ENCODE peak calls at places on chromosomes 4 and X, in ten cellular contexts. H is prostate gland; Y is left lung; T is right lobe of liver; A is psoas muscle; C is kidney; G is HAP-1; W is CD4-positive, alpha-beta memory T cell; B is PC-3; N is heart left ventricle. Z is an unnamed sample. For H3K4me1, the result is how much of the 10 kb centered on the place peaks cover.

GRCh38 chr4:35939746-35940145 is 304.6 kb downstream of the ARAP2 start:
- DNase-seq in H (no peak), Y (no peak), T (no peak), A (no peak), C (no peak), G (peak), W (no peak), B (peak), N (no peak), Z (no peak)

GRCh38 chrX:72340572-72340971 is 34.9 kb upstream of the CITED1 start:
- DNase-seq in H (peak), Y (no peak), T (no peak), A (no peak), C (no peak), G (no peak), W (no peak), B (no peak), N (no peak), Z (no peak)

GRCh38 chrX:128518508-128518907 is 466.3 kb upstream of the ACTRT1 start:
- DNase-seq in H (no peak), Y (no peak), T (no peak), A (no peak), C (no peak), G (no peak), W (no peak), B (peak), N (no peak), Z (no peak)

GRCh38 chr4:145098675-145099037 is 545 bp downstream of the ABCE1 start:
- DNase-seq in H (peak), Y (no peak), T (no peak), A (no peak), C (no peak), G (peak), W (no peak), B (peak), N (peak), Z (no peak)

GRCh38 chr4:76090241-76090691 is 15.8 kb downstream of the ART3 start:
- DNase-seq in H (peak), Y (peak), T (no peak), A (no peak), C (no peak), G (no peak), W (peak), B (no peak), N (peak), Z (no peak)

GRCh38 chrX:40153335-40154221 is 55.8 kb upstream of the BCOR start:
- DNase-seq in H (no peak), Y (no peak), T (no peak), A (peak), C (peak), G (no peak), W (no peak), B (peak), N (no peak), Z (peak)

GRCh38 chr4:1628892-1629703 is 55.0 kb downstream of the FAM53A start:
- DNase-seq in H (peak), Y (peak), T (peak), A (peak), C (peak), G (peak), W (peak), B (peak), N (peak), Z (peak)

GRCh38 chr4:170884965-170885583 is 795.3 kb upstream of the AADAT start:
- DNase-seq in H (no peak), Y (no peak), T (no peak), A (no peak), C (no peak), G (peak), W (no peak), B (no peak), N (no peak), Z (no peak)

GRCh38 chr4:80302616-80303223 is 32.8 kb upstream of the CFAP299 start:
- DNase-seq in H (no peak), Y (no peak), T (no peak), A (no peak), C (no peak), G (no peak), W (no peak), B (no peak), N (no peak), Z (no peak)

GRCh38 chr4:107913283-107913899 is 18.0 kb upstream of the CYP2U1 start:
- DNase-seq in H (peak), Y (no peak), T (no peak), A (no peak), C (no peak), G (peak), W (peak), B (peak), N (no peak), Z (no peak)

GRCh38 chrX:39907964-39908616 is 189.7 kb downstream of the BCOR start:
- DNase-seq in H (peak), Y (peak), T (peak), A (peak), C (peak), G (no peak), W (no peak), B (peak), N (peak), Z (peak)

GRCh38 chrX:71913156-71913950 is 2.7 kb downstream of the NHSL2 start:
- DNase-seq in H (no peak), Y (no peak), T (no peak), A (no peak), C (no peak), G (no peak), W (no peak), B (no peak), N (no peak), Z (no peak)

GRCh38 chrX:40096395-40097091 is 1.2 kb downstream of the BCOR start:
- DNase-seq in H (peak), Y (peak), T (peak), A (peak), C (peak), G (peak), W (peak), B (peak), N (peak), Z (peak)

GRCh38 chrX:42680651-42681050 is 97.3 kb downstream of the PPP1R2C start:
- DNase-seq in H (no peak), Y (no peak), T (no peak), A (no peak), C (no peak), G (peak), W (no peak), B (no peak), N (no peak), Z (no peak)

GRCh38 chr4:68865178-68865638 is 49.4 kb downstream of the UGT2B10 start:
- DNase-seq in H (peak), Y (no peak), T (no peak), A (no peak), C (no peak), G (no peak), W (no peak), B (peak), N (no peak), Z (no peak)

GRCh38 chr4:121567748-121568147 is 129.0 kb downstream of the ANXA5 start:
- DNase-seq in H (no peak), Y (no peak), T (no peak), A (no peak), C (no peak), G (no peak), W (no peak), B (no peak), N (no peak), Z (no peak)

GRCh38 chr4:15250021-15250441 is 177.8 kb upstream of the C1QTNF7 start:
- DNase-seq in H (no peak), Y (no peak), T (no peak), A (no peak), C (no peak), G (no peak), W (no peak), B (no peak), N (peak), Z (no peak)

GRCh38 chrX:114581528-114582263 is 2.2 kb upstream of the HTR2C start:
- DNase-seq in H (no peak), Y (no peak), T (no peak), A (no peak), C (no peak), G (no peak), W (no peak), B (no peak), N (no peak), Z (peak)

GRCh38 chr4:3135155-3136011 is 60.9 kb downstream of the HTT start:
- DNase-seq in H (no peak), Y (no peak), T (no peak), A (no peak), C (no peak), G (no peak), W (no peak), B (no peak), N (no peak), Z (no peak)

GRCh38 chrX:150897371-150898319 is 823 bp downstream of the CD99L2 start:
- DNase-seq in H (peak), Y (no peak), T (peak), A (peak), C (no peak), G (peak), W (peak), B (peak), N (no peak), Z (peak)

GRCh38 chr4:146477054-146477453 is 44.7 kb downstream of the SLC10A7 start:
- DNase-seq in H (no peak), Y (no peak), T (no peak), A (no peak), C (no peak), G (peak), W (no peak), B (no peak), N (no peak), Z (no peak)

GRCh38 chr4:6231663-6232165 is 31.4 kb upstream of the JAKMIP1 start:
- DNase-seq in H (no peak), Y (no peak), T (no peak), A (no peak), C (no peak), G (no peak), W (no peak), B (no peak), N (no peak), Z (no peak)

GRCh38 chrX:15336023-15336413 is 695 bp upstream of the PIGA start:
- DNase-seq in H (peak), Y (peak), T (no peak), A (no peak), C (no peak), G (no peak), W (peak), B (peak), N (no peak), Z (no peak)

GRCh38 chr4:173450281-173450680 is 51.4 kb upstream of the SCRG1 start:
- DNase-seq in H (no peak), Y (no peak), T (no peak), A (no peak), C (no peak), G (no peak), W (no peak), B (no peak), N (no peak), Z (no peak)

GRCh38 chrX:69605521-69605920 is 10.4 kb upstream of the EDA start:
- DNase-seq in H (no peak), Y (no peak), T (no peak), A (no peak), C (no peak), G (no peak), W (no peak), B (no peak), N (no peak), Z (no peak)

DNA sequence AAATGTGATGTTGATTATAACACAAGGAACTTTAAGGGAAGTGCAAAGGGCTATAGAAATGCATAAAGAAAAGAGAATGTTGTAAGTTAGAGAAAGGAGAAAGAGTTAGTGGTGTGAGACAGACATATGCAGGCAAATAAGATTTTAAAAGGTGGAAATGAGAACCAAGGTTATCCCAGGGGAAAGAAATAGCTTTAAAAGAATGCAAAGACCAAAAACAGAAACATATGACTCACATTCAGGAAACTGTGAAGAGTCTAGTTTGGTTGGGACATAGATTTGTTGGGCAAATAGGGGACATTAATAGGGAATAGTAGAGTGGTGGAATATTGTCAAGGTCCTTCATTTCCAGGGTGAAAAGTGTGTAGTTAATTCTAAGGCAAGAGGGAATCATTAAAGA is 52.4 kb downstream of the MAPK10 start:
- DNase-seq in H (no peak), Y (no peak), T (no peak), A (no peak), C (no peak), G (no peak), W (no peak), B (no peak), N (no peak), Z (no peak)
- H3K4me3 ChIP-seq in H (no peak), Y (no peak), T (no peak), A (no peak), C (no peak), G (no peak), W (no peak), B (no peak), N (no peak), Z (no peak)

GRCh38 chr4:138115053-138115452 is 127.1 kb downstream of the SLC7A11 start:
- DNase-seq in H (no peak), Y (no peak), T (no peak), A (no peak), C (no peak), G (no peak), W (no peak), B (no peak), N (no peak), Z (no peak)
- H3K4me1 ChIP-seq in H (under half), Y (under half), T (under half), A (under half), C (under half), G (under half), W (under half), B (under half), N (under half), Z (under half)

GRCh38 chr4:112514079-112514448 is 1.9 kb downstream of the NEUROG2 start:
- DNase-seq in H (no peak), Y (no peak), T (no peak), A (no peak), C (no peak), G (peak), W (no peak), B (no peak), N (no peak), Z (no peak)

GRCh38 chr4:112509243-112510190 is 6.5 kb downstream of the NEUROG2 start:
- DNase-seq in H (no peak), Y (no peak), T (no peak), A (no peak), C (no peak), G (no peak), W (no peak), B (peak), N (no peak), Z (no peak)

GRCh38 chr4:112510191-112510467 is 5.9 kb downstream of the NEUROG2 start:
- DNase-seq in H (no peak), Y (no peak), T (no peak), A (no peak), C (no peak), G (no peak), W (no peak), B (no peak), N (no peak), Z (no peak)

GRCh38 chr4:112511294-112512118 is 4.5 kb downstream of the NEUROG2 start:
- DNase-seq in H (no peak), Y (no peak), T (no peak), A (no peak), C (no peak), G (no peak), W (no peak), B (no peak), N (no peak), Z (no peak)

GRCh38 chr4:112510468-112511293 is 5.3 kb downstream of the NEUROG2 start:
- DNase-seq in H (no peak), Y (no peak), T (no peak), A (no peak), C (no peak), G (no peak), W (no peak), B (no peak), N (no peak), Z (no peak)
- H3K4me3 ChIP-seq in H (peak), Y (no peak), T (no peak), A (peak), C (no peak), G (no peak), W (no peak), B (no peak), N (peak), Z (no peak)

GRCh38 chrX:101078716-101079115 is at the start of gene TMEM35A:
- DNase-seq in H (no peak), Y (no peak), T (no peak), A (no peak), C (no peak), G (peak), W (no peak), B (no peak), N (no peak), Z (no peak)
- H3K4me1 ChIP-seq in H (under half), Y (under half), T (under half), A (under half), C (under half), G (under half), W (under half), B (under half), N (under half), Z (under half)

GRCh38 chrX:103101280-103102042 is 8.5 kb upstream of the NXF3 start:
- DNase-seq in H (no peak), Y (no peak), T (no peak), A (no peak), C (no peak), G (no peak), W (no peak), B (no peak), N (no peak), Z (no peak)
- H3K4me3 ChIP-seq in H (no peak), Y (no peak), T (no peak), A (no peak), C (no peak), G (no peak), W (no peak), B (no peak), N (no peak), Z (no peak)

GRCh38 chr4:37430718-37431416 is 186.3 kb downstream of the NWD2 start:
- DNase-seq in H (no peak), Y (no peak), T (no peak), A (no peak), C (no peak), G (no peak), W (no peak), B (no peak), N (no peak), Z (no peak)
- H3K4me1 ChIP-seq in H (under half), Y (under half), T (under half), A (under half), C (under half), G (under half), W (under half), B (under half), N (under half), Z (under half)

GRCh38 chr4:128782076-128782715 is 27.3 kb upstream of the JADE1 start:
- DNase-seq in H (no peak), Y (no peak), T (peak), A (peak), C (no peak), G (no peak), W (peak), B (peak), N (no peak), Z (no peak)

GRCh38 chr4:128787509-128788311 is 21.8 kb upstream of the JADE1 start:
- DNase-seq in H (no peak), Y (no peak), T (no peak), A (no peak), C (no peak), G (no peak), W (no peak), B (peak), N (no peak), Z (no peak)

GRCh38 chr4:128780688-128781087 is 28.8 kb upstream of the JADE1 start:
- DNase-seq in H (no peak), Y (no peak), T (no peak), A (no peak), C (no peak), G (no peak), W (no peak), B (no peak), N (no peak), Z (no peak)

GRCh38 chr4:128782875-128783614 is 26.5 kb upstream of the JADE1 start:
- DNase-seq in H (no peak), Y (no peak), T (no peak), A (peak), C (no peak), G (no peak), W (no peak), B (peak), N (no peak), Z (peak)
- H3K4me3 ChIP-seq in H (no peak), Y (no peak), T (no peak), A (no peak), C (no peak), G (no peak), W (no peak), B (no peak), N (no peak), Z (no peak)

DNA sequence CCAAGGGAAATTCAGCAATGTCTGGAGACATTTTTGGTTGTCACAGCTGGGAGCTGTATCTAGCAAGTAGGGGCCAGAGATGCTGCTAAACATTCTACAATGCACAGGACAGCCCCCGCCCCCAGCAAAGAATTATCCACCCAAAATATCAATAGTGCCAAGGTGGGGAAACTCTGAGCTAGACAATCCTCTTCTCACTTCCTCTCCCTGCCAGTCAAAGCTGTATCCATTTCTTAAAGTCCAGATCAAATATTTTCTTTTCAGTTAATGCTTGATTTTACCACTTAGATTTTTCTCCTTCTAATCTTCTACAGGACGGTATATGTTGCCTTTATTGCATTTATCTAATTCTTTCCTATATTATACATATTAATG is 129.0 kb upstream of the TRIM2 start:
- DNase-seq in H (no peak), Y (no peak), T (no peak), A (no peak), C (no peak), G (no peak), W (no peak), B (no peak), N (no peak), Z (no peak)
- H3K4me1 ChIP-seq in H (under half), Y (under half), T (under half), A (under half), C (under half), G (under half), W (under half), B (under half), N (under half), Z (under half)

GRCh38 chr4:7301846-7302630 is 109.7 kb downstream of the SORCS2 start:
- DNase-seq in H (no peak), Y (no peak), T (no peak), A (no peak), C (peak), G (no peak), W (no peak), B (no peak), N (no peak), Z (peak)

GRCh38 chr4:7300711-7301095 is 108.4 kb downstream of the SORCS2 start:
- DNase-seq in H (no peak), Y (no peak), T (no peak), A (no peak), C (peak), G (no peak), W (no peak), B (no peak), N (no peak), Z (no peak)

GRCh38 chr4:7302781-7303180 is 110.4 kb downstream of the SORCS2 start:
- DNase-seq in H (no peak), Y (no peak), T (no peak), A (no peak), C (peak), G (no peak), W (no peak), B (no peak), N (no peak), Z (no peak)

GRCh38 chr4:7299908-7300710 is 107.8 kb downstream of the SORCS2 start:
- DNase-seq in H (no peak), Y (no peak), T (no peak), A (no peak), C (peak), G (no peak), W (no peak), B (no peak), N (no peak), Z (peak)

DNA sequence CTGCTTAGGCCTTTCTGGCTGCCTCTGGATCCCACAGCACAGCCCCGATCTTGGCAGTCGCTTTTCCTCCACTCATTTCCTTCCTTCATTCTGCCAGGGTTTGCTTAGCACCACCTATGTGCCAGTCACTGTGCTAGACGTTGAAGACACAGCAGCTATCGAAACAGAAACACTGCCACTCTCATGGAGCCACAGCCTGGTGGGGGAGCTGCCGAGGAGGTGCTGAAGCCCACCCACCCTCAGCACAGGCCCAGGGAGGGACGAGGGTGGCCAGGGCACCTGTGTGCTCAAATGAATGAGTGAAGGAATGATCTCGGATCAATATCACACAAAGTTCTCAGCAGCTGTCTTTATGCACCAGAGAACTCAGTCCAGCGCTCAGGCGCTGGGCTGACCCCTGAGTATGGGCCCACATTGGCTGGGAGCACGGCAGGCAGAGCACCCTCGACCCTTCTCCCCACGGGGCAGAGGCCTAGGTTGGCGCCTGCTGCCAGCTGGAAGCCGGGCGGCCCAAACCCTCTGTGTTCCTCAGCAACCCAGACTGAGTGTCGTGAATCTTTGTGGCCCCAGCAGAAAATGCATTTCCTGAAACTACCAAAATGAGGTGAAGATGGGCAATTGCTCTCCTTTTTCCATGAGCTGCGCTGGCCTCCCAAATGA is 108.9 kb downstream of the SORCS2 start:
- DNase-seq in H (no peak), Y (no peak), T (no peak), A (no peak), C (peak), G (no peak), W (no peak), B (no peak), N (no peak), Z (no peak)
- H3K4me3 ChIP-seq in H (no peak), Y (no peak), T (no peak), A (no peak), C (no peak), G (no peak), W (no peak), B (no peak), N (no peak), Z (no peak)